ENCODE peak calls at places on chromosomes 12 and 14, in ten cellular contexts. T is stimulated activated CD8-positive, alpha-beta memory T cell treated with anti-CD3 and anti-CD28 coated beads, Interleukin-2, amount 100 ng/mL, for 1 hour; R is GOT3; Z is hypothalamus; H is cardiac muscle cell; B is PC-3; F is GM04504; O is endothelial cell; S is HT-29; J is A549. A is an unnamed sample.
A peak's percentile ranks its signal among the peaks of the same experiment; 100 is the strongest.

GRCh38 chr14:42911642-42912041 is 1305.0 kb downstream of the LRFN5 start:
- DNase-seq in T (no peak), R (no peak), Z (no peak), H (no peak), B (peak; percentile 39), F (no peak), O (no peak), S (peak; percentile 1), J (no peak), A (no peak)

GRCh38 chr14:88695873-88696272 is 96.9 kb downstream of the EML5 start:
- DNase-seq in T (no peak), R (no peak), Z (no peak), H (no peak), B (peak; percentile 23), F (no peak), O (no peak), S (no peak), J (no peak), A (no peak)

GRCh38 chr12:119258149-119258548 is 76.4 kb upstream of the CCDC60 start:
- DNase-seq in T (no peak), R (no peak), Z (no peak), H (no peak), B (no peak), F (no peak), O (peak; percentile 54), S (no peak), J (no peak), A (no peak)

GRCh38 chr12:69732088-69732487 is 6.6 kb upstream of the RAB3IP start:
- DNase-seq in T (no peak), R (no peak), Z (no peak), H (no peak), B (peak; percentile 66), F (no peak), O (no peak), S (no peak), J (no peak), A (no peak)

GRCh38 chr12:62724947-62725447 is 210.0 kb downstream of the PPM1H start:
- DNase-seq in T (no peak), R (peak; percentile 93), Z (no peak), H (peak; percentile 14), B (peak; percentile 98), F (peak; percentile 96), O (no peak), S (peak; percentile 95), J (peak; percentile 71), A (peak; percentile 85)

GRCh38 chr12:53059434-53060063 is 9.7 kb downstream of the TNS2 start:
- DNase-seq in T (no peak), R (no peak), Z (no peak), H (no peak), B (no peak), F (no peak), O (no peak), S (no peak), J (no peak), A (no peak)

GRCh38 chr12:131353826-131354225 is 357.1 kb upstream of the SFSWAP start:
- DNase-seq in T (no peak), R (no peak), Z (no peak), H (no peak), B (peak; percentile 7), F (no peak), O (no peak), S (no peak), J (no peak), A (no peak)

GRCh38 chr12:3107071-3107583 is 29.9 kb downstream of the TSPAN9 start:
- DNase-seq in T (no peak), R (no peak), Z (no peak), H (no peak), B (no peak), F (no peak), O (no peak), S (no peak), J (no peak), A (no peak)

GRCh38 chr14:103867523-103867953 is 20.2 kb upstream of the PPP1R13B start:
- DNase-seq in T (no peak), R (no peak), Z (no peak), H (peak; percentile 38), B (no peak), F (no peak), O (no peak), S (no peak), J (no peak), A (no peak)

GRCh38 chr14:64761441-64762043 is 57.3 kb downstream of the PLEKHG3 start:
- DNase-seq in T (no peak), R (no peak), Z (no peak), H (no peak), B (peak; percentile 75), F (no peak), O (no peak), S (no peak), J (peak; percentile 53), A (peak; percentile 28)

GRCh38 chr12:65487679-65488078 is 209.2 kb downstream of the MSRB3 start:
- DNase-seq in T (no peak), R (no peak), Z (no peak), H (no peak), B (peak; percentile 49), F (no peak), O (no peak), S (no peak), J (no peak), A (no peak)

GRCh38 chr12:81022531-81022930 is 55.3 kb upstream of the ACSS3 start:
- DNase-seq in T (no peak), R (no peak), Z (no peak), H (no peak), B (no peak), F (no peak), O (no peak), S (no peak), J (no peak), A (no peak)

GRCh38 chr14:105147701-105148603 is 20.6 kb downstream of the JAG2 start:
- DNase-seq in T (no peak), R (no peak), Z (no peak), H (no peak), B (no peak), F (no peak), O (no peak), S (no peak), J (no peak), A (no peak)

GRCh38 chr14:75141967-75142366 is 15.1 kb upstream of the NEK9 start:
- DNase-seq in T (no peak), R (no peak), Z (no peak), H (peak; percentile 42), B (peak; percentile 22), F (no peak), O (peak; percentile 18), S (peak; percentile 43), J (no peak), A (peak; percentile 28)

GRCh38 chr12:2458113-2458414 is 336.7 kb upstream of the FKBP4 start:
- DNase-seq in T (no peak), R (no peak), Z (no peak), H (no peak), B (no peak), F (no peak), O (no peak), S (no peak), J (no peak), A (no peak)

GRCh38 chr12:52246720-52247621 is 13.9 kb downstream of the KRT7 start:
- DNase-seq in T (no peak), R (no peak), Z (no peak), H (no peak), B (peak; percentile 86), F (no peak), O (no peak), S (peak; percentile 89), J (peak; percentile 58), A (peak; percentile 64)

GRCh38 chr12:8698132-8698829 is 490 bp downstream of the RIMKLB start:
- DNase-seq in T (no peak), R (no peak), Z (no peak), H (peak; percentile 78), B (no peak), F (peak; percentile 8), O (peak; percentile 59), S (no peak), J (peak; percentile 43), A (peak; percentile 84)

GRCh38 chr14:43306053-43306452 is 1201.0 kb downstream of the FSCB start:
- DNase-seq in T (no peak), R (no peak), Z (no peak), H (no peak), B (peak; percentile 12), F (no peak), O (no peak), S (no peak), J (no peak), A (no peak)

GRCh38 chr14:91380610-91381371 is 36.8 kb downstream of the CCDC88C start:
- DNase-seq in T (no peak), R (no peak), Z (no peak), H (no peak), B (no peak), F (no peak), O (no peak), S (no peak), J (no peak), A (peak; percentile 36)

GRCh38 chr14:39218171-39218769 is 15.4 kb upstream of the MIA2 start:
- DNase-seq in T (no peak), R (no peak), Z (no peak), H (no peak), B (peak; percentile 98), F (no peak), O (no peak), S (peak; percentile 65), J (peak; percentile 34), A (peak; percentile 18)

GRCh38 chr14:59336078-59336477 is 129.1 kb downstream of the GPR135 start:
- DNase-seq in T (no peak), R (no peak), Z (no peak), H (no peak), B (no peak), F (no peak), O (no peak), S (no peak), J (no peak), A (no peak)

GRCh38 chr12:4388662-4389061 is 9.2 kb upstream of the FGF23 start:
- DNase-seq in T (no peak), R (no peak), Z (no peak), H (no peak), B (no peak), F (no peak), O (no peak), S (no peak), J (no peak), A (no peak)

GRCh38 chr14:57364659-57365450 is 25.5 kb upstream of the NAA30 start:
- DNase-seq in T (no peak), R (no peak), Z (no peak), H (no peak), B (no peak), F (no peak), O (no peak), S (no peak), J (no peak), A (peak; percentile 30)

GRCh38 chr12:117968084-117968789 is 553 bp downstream of the KSR2 start:
- DNase-seq in T (no peak), R (no peak), Z (no peak), H (no peak), B (no peak), F (no peak), O (no peak), S (no peak), J (no peak), A (no peak)

GRCh38 chr14:36055681-36056225 is 120.8 kb downstream of the PTCSC3 start:
- DNase-seq in T (no peak), R (no peak), Z (no peak), H (no peak), B (no peak), F (no peak), O (no peak), S (no peak), J (no peak), A (no peak)

GRCh38 chr14:53149656-53150319 is 3.3 kb downstream of the DDHD1 start:
- DNase-seq in T (no peak), R (no peak), Z (no peak), H (no peak), B (no peak), F (no peak), O (no peak), S (no peak), J (no peak), A (no peak)

GRCh38 chr12:93662961-93663728 is 14.0 kb upstream of the CRADD start:
- DNase-seq in T (no peak), R (no peak), Z (no peak), H (no peak), B (peak; percentile 29), F (no peak), O (no peak), S (no peak), J (no peak), A (peak; percentile 60)

A was measured in hepatocyte.